ENCODE peak calls at places on chromosomes 16 and 17, in nine cellular contexts. G is H1; Y is adrenal gland; O is HCT116; F is CD8-positive, alpha-beta memory T cell; Q is keratinocyte; S is aorta; L is thyroid gland; W is mesenchymal stem cell. R is an unnamed sample.

GRCh38 chr16:19805459-19806160 is 79.0 kb downstream of the GPRC5B start:
- DNase-seq in G (no peak), Y (no peak), O (no peak), F (no peak), Q (no peak), S (no peak), L (no peak), W (no peak), R (no peak)

GRCh38 chr17:55730380-55730779 is 7.7 kb upstream of the TMEM100 start:
- DNase-seq in G (no peak), Y (no peak), O (no peak), F (no peak), Q (no peak), S (no peak), L (no peak), W (no peak), R (peak; percentile 3)

GRCh38 chr16:81449241-81449640 is 4.6 kb downstream of the CMIP start:
- DNase-seq in G (no peak), Y (no peak), O (no peak), F (no peak), Q (no peak), S (no peak), L (no peak), W (no peak), R (no peak)

GRCh38 chr16:27067138-27067537 is 411 bp downstream of the C16orf82 start:
- DNase-seq in G (peak; percentile 63), Y (no peak), O (no peak), F (no peak), Q (no peak), S (no peak), L (no peak), W (no peak), R (peak; percentile 6)

GRCh38 chr17:56831364-56832095 is 2.2 kb downstream of the C17orf67 start:
- DNase-seq in G (no peak), Y (no peak), O (no peak), F (no peak), Q (no peak), S (no peak), L (no peak), W (no peak), R (no peak)

GRCh38 chr17:46794318-46794717 is 24.2 kb downstream of the WNT3 start:
- DNase-seq in G (no peak), Y (no peak), O (no peak), F (no peak), Q (no peak), S (no peak), L (peak; percentile 26), W (no peak), R (no peak)

GRCh38 chr16:85385463-85386331 is 227.4 kb upstream of the GSE1 start:
- DNase-seq in G (peak; percentile 44), Y (peak; percentile 19), O (no peak), F (no peak), Q (no peak), S (peak; percentile 40), L (no peak), W (no peak), R (no peak)

GRCh38 chr16:85042126-85042525 is 14.5 kb downstream of the KIAA0513 start:
- DNase-seq in G (no peak), Y (no peak), O (no peak), F (no peak), Q (no peak), S (no peak), L (no peak), W (no peak), R (no peak)

GRCh38 chr17:63150994-63151464 is 185.0 kb downstream of the TANC2 start:
- DNase-seq in G (no peak), Y (no peak), O (no peak), F (no peak), Q (no peak), S (no peak), L (no peak), W (peak; percentile 38), R (peak; percentile 33)

GRCh38 chr17:57442914-57443571 is 186.7 kb downstream of the MSI2 start:
- DNase-seq in G (no peak), Y (peak; percentile 85), O (no peak), F (no peak), Q (peak; percentile 21), S (peak; percentile 82), L (peak; percentile 30), W (peak; percentile 22), R (peak; percentile 62)

GRCh38 chr16:67884684-67885083 is at the start of gene NRN1L:
- DNase-seq in G (peak; percentile 94), Y (peak; percentile 96), O (no peak), F (no peak), Q (peak; percentile 69), S (peak; percentile 91), L (peak; percentile 76), W (peak; percentile 86), R (peak; percentile 95)

GRCh38 chr17:81188491-81188840 is 22.4 kb upstream of the AATK start:
- DNase-seq in G (no peak), Y (no peak), O (no peak), F (no peak), Q (no peak), S (no peak), L (no peak), W (no peak), R (no peak)

GRCh38 chr17:33183487-33184026 is 109.5 kb downstream of the ASIC2 start:
- DNase-seq in G (no peak), Y (no peak), O (no peak), F (no peak), Q (no peak), S (no peak), L (no peak), W (no peak), R (peak; percentile 7)

GRCh38 chr17:33175565-33175964 is 117.5 kb downstream of the ASIC2 start:
- DNase-seq in G (no peak), Y (no peak), O (no peak), F (no peak), Q (no peak), S (no peak), L (no peak), W (no peak), R (no peak)

DNA sequence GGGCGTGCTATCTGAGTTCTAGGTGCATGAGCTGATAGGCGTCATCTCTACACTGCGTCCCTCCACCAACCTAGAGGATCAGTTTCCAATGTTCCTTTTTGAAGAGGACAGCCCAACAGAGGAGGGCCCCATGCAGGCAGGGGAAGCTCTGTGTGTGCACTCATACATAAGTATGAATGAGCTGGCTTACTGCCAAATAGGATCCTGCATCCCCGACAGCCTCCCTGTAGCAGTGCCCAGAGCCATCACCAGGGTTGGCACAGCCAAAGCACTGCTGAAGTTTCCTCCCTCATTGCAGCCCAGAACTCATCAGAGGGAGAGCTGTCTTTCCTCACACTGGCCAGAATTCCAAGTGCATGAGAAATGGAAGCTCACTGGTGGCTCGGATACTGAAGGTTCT is 114.5 kb downstream of the ASIC2 start:
- DNase-seq in G (no peak), Y (no peak), O (no peak), F (no peak), Q (no peak), S (no peak), L (no peak), W (no peak), R (peak; percentile 23)
- H3K27ac ChIP-seq in G (no peak overlapping the region), Y (no peak overlapping the region), O (no peak overlapping the region), F (no peak overlapping the region), Q (no peak overlapping the region), S (no peak overlapping the region), L (no peak overlapping the region), W (no peak overlapping the region), R (no peak overlapping the region)

GRCh38 chr17:72794152-72794551 is 298.3 kb downstream of the SLC39A11 start:
- DNase-seq in G (no peak), Y (no peak), O (no peak), F (no peak), Q (no peak), S (no peak), L (no peak), W (no peak), R (no peak)
- H3K9me3 ChIP-seq in G (no peaks in the 10 kb centered on the region), Y (no peaks in the 10 kb centered on the region), O (no peaks in the 10 kb centered on the region), F (peaks cover 7% of the 10 kb centered on the region), Q (peaks cover 7% of the 10 kb centered on the region), S (peaks cover 6% of the 10 kb centered on the region), L (no peaks in the 10 kb centered on the region), W (peaks cover 52% of the 10 kb centered on the region), R (no peaks in the 10 kb centered on the region)

GRCh38 chr17:2057714-2058520 is 3.0 kb downstream of the HIC1 start:
- DNase-seq in G (peak; percentile 70), Y (peak; percentile 35), O (no peak), F (peak; percentile 40), Q (no peak), S (no peak), L (no peak), W (peak; percentile 30), R (no peak)
- H3K27ac ChIP-seq in G (no peak overlapping the region), Y (peak overlapping the region; percentile 37), O (no peak overlapping the region), F (no peak overlapping the region), Q (no peak overlapping the region), S (no peak overlapping the region), L (no peak overlapping the region), W (no peak overlapping the region), R (no peak overlapping the region)

DNA sequence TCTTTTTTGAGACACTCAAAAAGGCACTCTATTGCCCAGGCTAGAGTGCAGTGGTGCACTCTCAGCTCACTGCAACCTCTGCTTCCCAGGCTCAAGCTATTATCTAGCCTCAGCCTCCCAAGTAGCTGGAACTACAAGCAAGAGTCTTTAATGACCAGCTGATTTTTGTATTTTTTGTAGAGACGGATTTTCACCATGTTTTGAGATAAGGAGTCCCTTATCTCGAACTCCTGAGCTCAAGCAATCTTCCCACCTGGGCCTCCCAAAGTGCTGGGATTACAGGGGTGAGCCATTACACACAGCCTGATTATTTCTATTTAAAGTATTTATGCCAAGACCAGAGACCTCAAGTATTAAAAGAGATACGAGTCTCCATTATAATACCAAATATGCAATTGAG is 566.1 kb upstream of the CA10 start:
- DNase-seq in G (no peak), Y (no peak), O (no peak), F (no peak), Q (no peak), S (no peak), L (no peak), W (no peak), R (no peak)
- H3K9me3 ChIP-seq in G (no peaks in the 10 kb centered on the region), Y (no peaks in the 10 kb centered on the region), O (peaks cover 40% of the 10 kb centered on the region), F (no peaks in the 10 kb centered on the region), Q (no peaks in the 10 kb centered on the region), S (no peaks in the 10 kb centered on the region), L (no peaks in the 10 kb centered on the region), W (no peaks in the 10 kb centered on the region), R (no peaks in the 10 kb centered on the region)

DNA sequence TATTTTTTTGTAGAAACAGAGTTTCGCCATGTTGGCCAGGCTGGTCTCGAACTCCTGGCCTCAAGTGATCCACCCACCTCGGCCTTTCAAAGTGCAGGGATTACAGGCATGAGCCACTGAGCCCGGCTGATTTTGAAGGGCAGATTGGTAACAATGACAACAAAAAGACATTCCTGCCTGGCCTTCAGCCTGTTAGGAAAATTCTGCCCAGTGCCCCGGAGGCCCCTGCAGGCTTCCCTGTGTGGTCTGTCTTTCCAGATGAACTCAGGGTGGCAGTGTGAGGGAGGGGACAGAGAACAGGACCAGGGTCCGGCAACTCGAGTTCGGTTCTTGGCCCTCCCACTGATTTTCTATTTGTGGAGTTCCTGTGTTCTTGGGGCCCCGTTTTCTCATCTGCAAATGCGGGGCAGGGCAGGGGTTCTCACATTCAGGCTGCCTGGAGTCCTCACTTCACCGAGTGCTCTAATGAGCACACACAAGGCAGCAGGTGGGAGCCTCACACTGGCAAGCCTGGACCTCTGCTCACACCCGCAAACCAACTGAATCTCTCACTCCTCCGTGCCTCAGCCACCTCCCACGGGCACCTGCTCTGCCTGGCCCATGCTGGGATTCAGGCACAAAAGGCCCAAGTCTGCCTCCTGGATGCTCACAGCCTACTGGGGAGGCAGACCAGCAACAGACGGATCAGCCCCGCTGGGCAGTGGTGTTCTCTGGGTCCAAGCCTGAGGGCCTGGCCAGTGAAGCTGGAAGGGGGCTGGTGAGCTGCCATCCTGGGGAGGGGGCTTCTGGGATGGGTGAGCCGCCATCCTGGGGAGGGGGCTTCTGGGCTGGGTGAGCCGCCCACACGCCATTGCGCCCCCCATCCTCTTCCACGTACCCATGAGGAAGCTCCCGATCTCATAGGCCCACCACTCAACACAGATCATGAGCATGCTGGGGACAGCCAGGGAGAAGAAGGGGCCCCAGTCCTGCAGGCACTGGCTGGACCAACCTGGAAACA is 10.3 kb downstream of the SLC47A2 start:
- DNase-seq in G (peak; percentile 48), Y (no peak), O (no peak), F (no peak), Q (no peak), S (no peak), L (no peak), W (no peak), R (no peak)
- H3K27ac ChIP-seq in G (no peak overlapping the region), Y (no peak overlapping the region), O (no peak overlapping the region), F (no peak overlapping the region), Q (no peak overlapping the region), S (no peak overlapping the region), L (peak overlapping the region; percentile 97), W (no peak overlapping the region), R (no peak overlapping the region)